ENCODE peak calls at places on chromosomes 4 and X, in eight cellular contexts. B is left ventricle myocardium superior; C is memory B cell; Z is nephron progenitor cell; E is GM23248; T is stimulated activated CD4-positive, alpha-beta T cell treated with anti-CD3 and anti-CD28 coated beads, Interleukin-15, amount 100 ng/mL, for 1 hour; J is suprapubic skin; P is activated CD4-positive, alpha-beta T cell treated with anti-CD3 and anti-CD28 coated beads, Interleukin-2, amount 10 ng/mL, durations not matched to agents 7 days and 5 days. M is an unnamed sample.

GRCh38 chr4:169050308-169050707 is 40.3 kb upstream of the CBR4 start:
- DNase-seq in E (no peak), C (no peak), P (no peak), T (no peak), J (no peak), Z (no peak), B (peak), M (no peak)

GRCh38 chr4:177047070-177047850 is 254.5 kb upstream of the VEGFC start:
- DNase-seq in T (peak), B (peak), P (peak), C (peak), E (peak), Z (peak), J (no peak), M (peak)

GRCh38 chrX:97740044-97740443 is 856.3 kb downstream of the RPA4 start:
- DNase-seq in B (no peak), J (no peak), P (no peak), C (no peak), Z (no peak), T (no peak), E (peak), M (no peak)

GRCh38 chr4:82784615-82785247 is 13.9 kb downstream of the SCD5 start:
- DNase-seq in B (no peak), J (no peak), C (no peak), E (peak), Z (no peak), T (no peak), P (no peak), M (peak)

GRCh38 chr4:136001791-136002190 is 1530.5 kb downstream of the PCDH18 start:
- DNase-seq in P (no peak), B (no peak), J (no peak), Z (no peak), E (no peak), C (no peak), T (no peak), M (no peak)

GRCh38 chr4:9924750-9925149 is 96.5 kb downstream of the SLC2A9 start:
- DNase-seq in B (no peak), J (no peak), T (no peak), C (no peak), E (peak), Z (no peak), P (no peak), M (no peak)

GRCh38 chr4:155079866-155080265 is 128.6 kb upstream of the NPY2R start:
- DNase-seq in T (no peak), P (no peak), C (no peak), B (no peak), Z (no peak), E (no peak), J (no peak), M (peak)

GRCh38 chr4:165210566-165210965 is 3.2 kb downstream of the KLHL2 start:
- DNase-seq in E (no peak), B (no peak), Z (no peak), J (no peak), T (no peak), C (no peak), P (no peak), M (no peak)

GRCh38 chr4:8409271-8410065 is 31.1 kb downstream of the ACOX3 start:
- DNase-seq in E (peak), Z (peak), C (no peak), B (peak), P (peak), J (no peak), T (no peak), M (peak)